ENCODE peak calls at places on chromosomes 6 and 20, in six cellular contexts. One of them, this sample, is unnamed.

GRCh38 chr6:47203266-47203967 is 106.3 kb downstream of the TNFRSF21 start:
- DNase-seq in OCI-LY7: peak; percentile 54
- DNase-seq in tibial artery: no peak
- DNase-seq in GM12865: peak; percentile 72
- DNase-seq in tibial nerve: no peak
- DNase-seq in mucosa of descending colon: no peak
- DNase-seq in this sample: peak; percentile 24

GRCh38 chr20:62646851-62647520 is 4.7 kb downstream of the SLCO4A1 start:
- DNase-seq in OCI-LY7: peak; percentile 55
- DNase-seq in tibial artery: no peak
- DNase-seq in GM12865: peak; percentile 48
- DNase-seq in tibial nerve: no peak
- DNase-seq in mucosa of descending colon: peak; percentile 87
- DNase-seq in this sample: no peak

GRCh38 chr6:20173833-20174796 is 38.2 kb downstream of the MBOAT1 start:
- DNase-seq in OCI-LY7: no peak
- DNase-seq in tibial artery: no peak
- DNase-seq in GM12865: no peak
- DNase-seq in tibial nerve: no peak
- DNase-seq in mucosa of descending colon: no peak
- DNase-seq in this sample: no peak

GRCh38 chr20:43681468-43681942 is 14.6 kb downstream of the MYBL2 start:
- DNase-seq in OCI-LY7: peak; percentile 82
- DNase-seq in tibial artery: no peak
- DNase-seq in GM12865: peak; percentile 78
- DNase-seq in tibial nerve: no peak
- DNase-seq in mucosa of descending colon: no peak
- DNase-seq in this sample: no peak

GRCh38 chr20:54194724-54195438 is 13.0 kb upstream of the PFDN4 start:
- DNase-seq in OCI-LY7: no peak
- DNase-seq in tibial artery: no peak
- DNase-seq in GM12865: peak; percentile 57
- DNase-seq in tibial nerve: no peak
- DNase-seq in mucosa of descending colon: no peak
- DNase-seq in this sample: no peak

GRCh38 chr20:50191065-50191565 is 485 bp downstream of the CEBPB start:
- DNase-seq in OCI-LY7: peak; percentile 76
- DNase-seq in tibial artery: peak; percentile 59
- DNase-seq in GM12865: peak; percentile 79
- DNase-seq in tibial nerve: peak; percentile 40
- DNase-seq in mucosa of descending colon: peak; percentile 85
- DNase-seq in this sample: peak; percentile 69

GRCh38 chr6:100078509-100078908 is 84.5 kb upstream of the MCHR2 start:
- DNase-seq in OCI-LY7: peak; percentile 2
- DNase-seq in tibial artery: no peak
- DNase-seq in GM12865: peak; percentile 5
- DNase-seq in tibial nerve: no peak
- DNase-seq in mucosa of descending colon: no peak
- DNase-seq in this sample: no peak

GRCh38 chr20:49583669-49584417 is 15.9 kb upstream of the PTGIS start:
- DNase-seq in OCI-LY7: no peak
- DNase-seq in tibial artery: peak; percentile 91
- DNase-seq in GM12865: no peak
- DNase-seq in tibial nerve: peak; percentile 70
- DNase-seq in mucosa of descending colon: peak; percentile 58
- DNase-seq in this sample: no peak

GRCh38 chr20:1434571-1435336 is 31.9 kb downstream of the NSFL1C start:
- DNase-seq in OCI-LY7: peak; percentile 92
- DNase-seq in tibial artery: peak; percentile 46
- DNase-seq in GM12865: peak; percentile 89
- DNase-seq in tibial nerve: no peak
- DNase-seq in mucosa of descending colon: no peak
- DNase-seq in this sample: peak; percentile 55

GRCh38 chr6:144816936-144817335 is 531.8 kb downstream of the UTRN start:
- DNase-seq in OCI-LY7: no peak
- DNase-seq in tibial artery: no peak
- DNase-seq in GM12865: no peak
- DNase-seq in tibial nerve: no peak
- DNase-seq in mucosa of descending colon: no peak
- DNase-seq in this sample: no peak

GRCh38 chr6:136030131-136030530 is 178.6 kb downstream of the PDE7B start:
- DNase-seq in OCI-LY7: no peak
- DNase-seq in tibial artery: no peak
- DNase-seq in GM12865: no peak
- DNase-seq in tibial nerve: no peak
- DNase-seq in mucosa of descending colon: no peak
- DNase-seq in this sample: no peak

GRCh38 chr6:136036071-136036380 is 184.5 kb downstream of the PDE7B start:
- DNase-seq in OCI-LY7: no peak
- DNase-seq in tibial artery: no peak
- DNase-seq in GM12865: no peak
- DNase-seq in tibial nerve: no peak
- DNase-seq in mucosa of descending colon: no peak
- DNase-seq in this sample: no peak

GRCh38 chr6:136035378-136036070 is 184.0 kb downstream of the PDE7B start:
- DNase-seq in OCI-LY7: no peak
- DNase-seq in tibial artery: no peak
- DNase-seq in GM12865: no peak
- DNase-seq in tibial nerve: no peak
- DNase-seq in mucosa of descending colon: no peak
- DNase-seq in this sample: no peak

GRCh38 chr6:136034422-136034821 is 182.9 kb downstream of the PDE7B start:
- DNase-seq in OCI-LY7: no peak
- DNase-seq in tibial artery: no peak
- DNase-seq in GM12865: no peak
- DNase-seq in tibial nerve: no peak
- DNase-seq in mucosa of descending colon: no peak
- DNase-seq in this sample: no peak

GRCh38 chr6:136031982-136032381 is 180.5 kb downstream of the PDE7B start:
- DNase-seq in OCI-LY7: peak; percentile 4
- DNase-seq in tibial artery: no peak
- DNase-seq in GM12865: peak; percentile 4
- DNase-seq in tibial nerve: no peak
- DNase-seq in mucosa of descending colon: no peak
- DNase-seq in this sample: peak; percentile 30
- TF ChIP-seq CTCF in OCI-LY7: peak; percentile 64
- TF ChIP-seq CTCF in tibial artery: peak; percentile 15
- TF ChIP-seq CTCF in GM12865: peak; percentile 18
- TF ChIP-seq CTCF in tibial nerve: peak; percentile 10
- TF ChIP-seq CTCF in mucosa of descending colon: no peak
- TF ChIP-seq CTCF in this sample: peak; percentile 5

GRCh38 chr6:113181164-113181563 is 676.0 kb upstream of the MARCKS start:
- DNase-seq in OCI-LY7: no peak
- DNase-seq in tibial artery: no peak
- DNase-seq in GM12865: no peak
- DNase-seq in tibial nerve: no peak
- DNase-seq in mucosa of descending colon: no peak
- DNase-seq in this sample: no peak

GRCh38 chr6:113184736-113185135 is 672.4 kb upstream of the MARCKS start:
- DNase-seq in OCI-LY7: no peak
- DNase-seq in tibial artery: no peak
- DNase-seq in GM12865: no peak
- DNase-seq in tibial nerve: no peak
- DNase-seq in mucosa of descending colon: no peak
- DNase-seq in this sample: no peak

GRCh38 chr6:113185299-113185698 is 671.8 kb upstream of the MARCKS start:
- DNase-seq in OCI-LY7: no peak
- DNase-seq in tibial artery: no peak
- DNase-seq in GM12865: no peak
- DNase-seq in tibial nerve: no peak
- DNase-seq in mucosa of descending colon: no peak
- DNase-seq in this sample: no peak

GRCh38 chr6:113182370-113183141 is 674.6 kb upstream of the MARCKS start:
- DNase-seq in OCI-LY7: no peak
- DNase-seq in tibial artery: no peak
- DNase-seq in GM12865: no peak
- DNase-seq in tibial nerve: no peak
- DNase-seq in mucosa of descending colon: no peak
- DNase-seq in this sample: no peak

DNA sequence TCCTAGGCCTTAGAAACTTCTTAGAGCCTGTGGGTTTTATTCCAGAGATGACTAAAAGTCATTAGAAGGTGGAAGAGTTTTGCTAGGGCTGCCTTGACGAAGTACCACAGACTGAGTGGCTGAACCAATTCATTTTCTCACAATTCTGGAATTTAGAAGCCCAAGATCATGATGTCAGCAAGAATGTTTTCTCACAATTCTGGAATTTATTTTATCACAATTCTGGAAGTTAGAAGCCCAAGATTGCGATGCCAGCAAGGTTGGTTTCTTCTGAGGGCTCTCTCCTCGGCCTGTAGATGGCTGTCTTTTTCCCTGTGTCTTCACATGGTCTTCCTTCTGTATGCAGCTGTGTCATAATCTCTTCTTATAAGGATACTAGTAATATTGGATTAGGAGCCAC is 672.9 kb upstream of the MARCKS start:
- DNase-seq in OCI-LY7: no peak
- DNase-seq in tibial artery: no peak
- DNase-seq in GM12865: no peak
- DNase-seq in tibial nerve: no peak
- DNase-seq in mucosa of descending colon: no peak
- DNase-seq in this sample: no peak
- TF ChIP-seq CTCF in OCI-LY7: no peak
- TF ChIP-seq CTCF in tibial artery: no peak
- TF ChIP-seq CTCF in GM12865: no peak
- TF ChIP-seq CTCF in tibial nerve: no peak
- TF ChIP-seq CTCF in mucosa of descending colon: no peak
- TF ChIP-seq CTCF in this sample: no peak

GRCh38 chr6:42050011-42050896 is at the start of gene TAF8:
- DNase-seq in OCI-LY7: peak; percentile 97
- DNase-seq in tibial artery: peak; percentile 91
- DNase-seq in GM12865: peak; percentile 98
- DNase-seq in tibial nerve: peak; percentile 87
- DNase-seq in mucosa of descending colon: peak; percentile 92
- DNase-seq in this sample: peak; percentile 94
- TF ChIP-seq CTCF in OCI-LY7: no peak
- TF ChIP-seq CTCF in tibial artery: no peak
- TF ChIP-seq CTCF in GM12865: no peak
- TF ChIP-seq CTCF in tibial nerve: no peak
- TF ChIP-seq CTCF in mucosa of descending colon: no peak
- TF ChIP-seq CTCF in this sample: no peak

GRCh38 chr20:10676518-10676917 is 2.7 kb upstream of the JAG1 start:
- DNase-seq in OCI-LY7: no peak
- DNase-seq in tibial artery: no peak
- DNase-seq in GM12865: no peak
- DNase-seq in tibial nerve: no peak
- DNase-seq in mucosa of descending colon: no peak
- DNase-seq in this sample: no peak

GRCh38 chr20:10673831-10674683 is at the start of gene JAG1:
- DNase-seq in OCI-LY7: peak; percentile 90
- DNase-seq in tibial artery: peak; percentile 98
- DNase-seq in GM12865: peak; percentile 94
- DNase-seq in tibial nerve: peak; percentile 97
- DNase-seq in mucosa of descending colon: peak; percentile 96
- DNase-seq in this sample: peak; percentile 97

GRCh38 chr20:10673176-10673830 is 496 bp downstream of the JAG1 start:
- DNase-seq in OCI-LY7: peak; percentile 23
- DNase-seq in tibial artery: no peak
- DNase-seq in GM12865: peak; percentile 46
- DNase-seq in tibial nerve: no peak
- DNase-seq in mucosa of descending colon: peak; percentile 66
- DNase-seq in this sample: peak; percentile 55

GRCh38 chr20:10675456-10675848 is 1.7 kb upstream of the JAG1 start:
- DNase-seq in OCI-LY7: no peak
- DNase-seq in tibial artery: no peak
- DNase-seq in GM12865: no peak
- DNase-seq in tibial nerve: no peak
- DNase-seq in mucosa of descending colon: no peak
- DNase-seq in this sample: no peak

GRCh38 chr20:10674684-10675455 is 1.1 kb upstream of the JAG1 start:
- DNase-seq in OCI-LY7: peak; percentile 76
- DNase-seq in tibial artery: peak; percentile 82
- DNase-seq in GM12865: peak; percentile 84
- DNase-seq in tibial nerve: peak; percentile 59
- DNase-seq in mucosa of descending colon: peak; percentile 92
- DNase-seq in this sample: peak; percentile 84
- TF ChIP-seq CTCF in OCI-LY7: peak; percentile 70
- TF ChIP-seq CTCF in tibial artery: peak; percentile 97
- TF ChIP-seq CTCF in GM12865: peak; percentile 82
- TF ChIP-seq CTCF in tibial nerve: peak; percentile 72
- TF ChIP-seq CTCF in mucosa of descending colon: peak; percentile 88
- TF ChIP-seq CTCF in this sample: peak; percentile 84

GRCh38 chr20:16664031-16664430 is 65.8 kb upstream of the SNRPB2 start:
- DNase-seq in OCI-LY7: no peak
- DNase-seq in tibial artery: no peak
- DNase-seq in GM12865: no peak
- DNase-seq in tibial nerve: no peak
- DNase-seq in mucosa of descending colon: no peak
- DNase-seq in this sample: no peak

GRCh38 chr20:16662462-16662861 is 67.4 kb upstream of the SNRPB2 start:
- DNase-seq in OCI-LY7: no peak
- DNase-seq in tibial artery: no peak
- DNase-seq in GM12865: no peak
- DNase-seq in tibial nerve: no peak
- DNase-seq in mucosa of descending colon: no peak
- DNase-seq in this sample: no peak

GRCh38 chr20:16671753-16672152 is 58.1 kb upstream of the SNRPB2 start:
- DNase-seq in OCI-LY7: no peak
- DNase-seq in tibial artery: no peak
- DNase-seq in GM12865: no peak
- DNase-seq in tibial nerve: no peak
- DNase-seq in mucosa of descending colon: no peak
- DNase-seq in this sample: no peak

GRCh38 chr20:16661738-16662137 is 68.1 kb upstream of the SNRPB2 start:
- DNase-seq in OCI-LY7: no peak
- DNase-seq in tibial artery: no peak
- DNase-seq in GM12865: no peak
- DNase-seq in tibial nerve: no peak
- DNase-seq in mucosa of descending colon: no peak
- DNase-seq in this sample: no peak

DNA sequence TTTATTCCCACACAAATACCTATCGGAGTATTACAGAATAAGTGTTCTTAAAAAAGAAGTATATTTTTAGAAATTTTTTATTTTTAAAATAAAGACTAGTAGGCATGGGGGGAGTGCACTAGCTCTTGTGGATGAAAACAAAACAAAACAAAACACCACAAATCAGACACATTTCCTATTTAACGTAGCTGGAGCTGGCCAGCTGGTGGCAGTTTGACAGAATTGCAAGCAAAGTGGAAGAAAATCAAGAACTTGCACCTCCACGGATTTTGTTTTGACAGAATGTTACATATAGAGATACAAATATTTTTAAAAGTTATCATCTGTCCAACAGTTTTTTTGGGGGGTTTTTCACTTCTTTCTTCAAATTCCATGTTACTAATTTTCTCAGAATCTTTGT is 63.6 kb upstream of the SNRPB2 start:
- DNase-seq in OCI-LY7: no peak
- DNase-seq in tibial artery: no peak
- DNase-seq in GM12865: peak; percentile 4
- DNase-seq in tibial nerve: no peak
- DNase-seq in mucosa of descending colon: no peak
- DNase-seq in this sample: no peak
- TF ChIP-seq CTCF in OCI-LY7: peak; percentile 48
- TF ChIP-seq CTCF in tibial artery: no peak
- TF ChIP-seq CTCF in GM12865: peak; percentile 15
- TF ChIP-seq CTCF in tibial nerve: no peak
- TF ChIP-seq CTCF in mucosa of descending colon: no peak
- TF ChIP-seq CTCF in this sample: no peak

This sample was measured in GM13977.